ENCODE peak calls at places on chromosomes 12 and 14, in five cellular contexts. One of them, this sample, is unnamed.

GRCh38 chr14:99523661-99524050 is 42.4 kb downstream of the CCNK start:
- DNase-seq in GM06990: no peak
- DNase-seq in choroid plexus epithelial cell: no peak
- DNase-seq in cardiac fibroblast: no peak
- DNase-seq in right cardiac atrium: no peak
- DNase-seq in this sample: no peak

GRCh38 chr14:65864549-65864948 is 452.0 kb downstream of the FUT8 start:
- DNase-seq in GM06990: no peak
- DNase-seq in choroid plexus epithelial cell: no peak
- DNase-seq in cardiac fibroblast: no peak
- DNase-seq in right cardiac atrium: no peak
- DNase-seq in this sample: no peak

GRCh38 chr12:125157177-125157576 is 91.9 kb downstream of the AACS start:
- DNase-seq in GM06990: no peak
- DNase-seq in choroid plexus epithelial cell: no peak
- DNase-seq in cardiac fibroblast: no peak
- DNase-seq in right cardiac atrium: no peak
- DNase-seq in this sample: no peak

GRCh38 chr12:39300799-39301198 is 142.1 kb downstream of the KIF21A start:
- DNase-seq in GM06990: no peak
- DNase-seq in choroid plexus epithelial cell: no peak
- DNase-seq in cardiac fibroblast: peak
- DNase-seq in right cardiac atrium: no peak
- DNase-seq in this sample: no peak

GRCh38 chr12:68106660-68107059 is 52.9 kb downstream of the IFNG start:
- DNase-seq in GM06990: no peak
- DNase-seq in choroid plexus epithelial cell: no peak
- DNase-seq in cardiac fibroblast: no peak
- DNase-seq in right cardiac atrium: no peak
- DNase-seq in this sample: no peak

GRCh38 chr12:128606040-128606439 is 217.7 kb downstream of the SLC15A4 start:
- DNase-seq in GM06990: no peak
- DNase-seq in choroid plexus epithelial cell: peak
- DNase-seq in cardiac fibroblast: no peak
- DNase-seq in right cardiac atrium: no peak
- DNase-seq in this sample: no peak

GRCh38 chr14:100540141-100540925 is 46.9 kb downstream of the BEGAIN start:
- DNase-seq in GM06990: no peak
- DNase-seq in choroid plexus epithelial cell: no peak
- DNase-seq in cardiac fibroblast: peak
- DNase-seq in right cardiac atrium: peak
- DNase-seq in this sample: no peak

GRCh38 chr12:12432373-12432772 is 75.5 kb downstream of the BORCS5 start:
- DNase-seq in GM06990: no peak
- DNase-seq in choroid plexus epithelial cell: peak
- DNase-seq in cardiac fibroblast: peak
- DNase-seq in right cardiac atrium: no peak
- DNase-seq in this sample: peak

GRCh38 chr14:21070083-21070609 is at the start of gene ARHGEF40:
- DNase-seq in GM06990: no peak
- DNase-seq in choroid plexus epithelial cell: peak
- DNase-seq in cardiac fibroblast: peak
- DNase-seq in right cardiac atrium: peak
- DNase-seq in this sample: no peak

GRCh38 chr12:11763760-11764520 is 114.5 kb downstream of the ETV6 start:
- DNase-seq in GM06990: no peak
- DNase-seq in choroid plexus epithelial cell: peak
- DNase-seq in cardiac fibroblast: peak
- DNase-seq in right cardiac atrium: no peak
- DNase-seq in this sample: no peak

DNA sequence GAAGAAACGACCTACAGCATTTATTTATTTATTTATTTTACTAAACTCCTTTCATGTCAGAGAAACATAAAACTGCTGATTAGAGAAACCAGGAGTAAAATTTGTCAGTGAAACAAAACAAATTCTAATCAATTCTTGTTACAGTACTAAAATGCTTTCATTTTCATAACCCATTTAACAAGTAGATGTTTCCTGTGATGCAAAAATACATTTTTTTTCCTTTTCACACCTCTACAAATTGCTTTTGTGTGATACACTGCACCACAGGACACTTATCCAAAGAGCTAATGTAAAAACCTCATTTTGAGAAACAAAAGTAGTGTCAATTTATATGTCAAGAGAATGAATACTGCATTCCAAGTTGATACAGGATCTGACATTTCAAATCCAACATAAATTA is 155.1 kb downstream of the SYT1 start:
- DNase-seq in GM06990: no peak
- DNase-seq in choroid plexus epithelial cell: no peak
- DNase-seq in cardiac fibroblast: no peak
- DNase-seq in right cardiac atrium: no peak
- DNase-seq in this sample: no peak
- H3K4me3 ChIP-seq in GM06990: no peak
- H3K4me3 ChIP-seq in choroid plexus epithelial cell: no peak
- H3K4me3 ChIP-seq in cardiac fibroblast: no peak
- H3K4me3 ChIP-seq in right cardiac atrium: no peak
- H3K4me3 ChIP-seq in this sample: no peak

GRCh38 chr12:131340616-131341210 is 370.2 kb upstream of the SFSWAP start:
- DNase-seq in GM06990: no peak
- DNase-seq in choroid plexus epithelial cell: no peak
- DNase-seq in cardiac fibroblast: no peak
- DNase-seq in right cardiac atrium: no peak
- DNase-seq in this sample: no peak
- H3K4me3 ChIP-seq in GM06990: no peak
- H3K4me3 ChIP-seq in choroid plexus epithelial cell: no peak
- H3K4me3 ChIP-seq in cardiac fibroblast: no peak
- H3K4me3 ChIP-seq in right cardiac atrium: no peak
- H3K4me3 ChIP-seq in this sample: no peak

DNA sequence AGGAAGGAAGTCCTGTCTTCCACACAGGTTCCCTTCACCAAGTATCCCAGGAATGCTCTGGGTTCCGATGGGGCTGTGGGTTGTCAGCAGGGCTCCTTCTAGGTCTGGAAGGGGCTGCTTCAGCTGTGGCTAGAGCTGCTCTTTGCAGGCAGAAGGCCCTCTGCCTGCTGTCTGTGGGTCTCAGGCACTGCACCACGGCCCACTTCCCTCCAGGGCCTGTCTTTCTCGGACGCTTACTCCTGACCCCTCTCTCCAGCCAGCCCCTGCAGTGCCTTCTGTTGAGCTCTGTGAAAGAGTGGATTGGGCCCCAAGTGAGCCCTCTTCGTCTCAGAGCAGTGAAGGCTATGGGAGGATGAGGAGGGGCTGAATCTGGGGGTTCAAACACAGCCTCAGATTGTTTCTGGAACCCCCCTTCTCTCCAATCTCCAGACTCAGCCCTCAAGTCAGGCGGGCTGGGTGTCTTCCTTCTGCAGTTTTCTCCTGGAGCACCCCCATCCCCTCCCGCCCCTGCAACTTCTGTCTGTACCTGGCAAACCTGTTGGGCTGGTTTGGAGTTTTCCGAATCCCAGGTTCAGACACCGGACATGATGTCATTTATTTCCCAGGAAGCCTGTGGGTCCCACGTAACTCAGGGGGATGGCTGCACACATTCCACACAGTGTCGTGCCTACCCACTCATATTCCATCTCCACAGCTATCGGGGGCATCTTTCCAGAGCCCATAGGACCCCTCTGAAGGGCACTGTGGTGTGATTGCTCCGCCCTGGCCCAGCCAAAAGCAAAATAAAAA is 24.9 kb upstream of the SPPL3 start:
- DNase-seq in GM06990: no peak
- DNase-seq in choroid plexus epithelial cell: no peak
- DNase-seq in cardiac fibroblast: no peak
- DNase-seq in right cardiac atrium: no peak
- DNase-seq in this sample: no peak
- H3K4me3 ChIP-seq in GM06990: no peak
- H3K4me3 ChIP-seq in choroid plexus epithelial cell: no peak
- H3K4me3 ChIP-seq in cardiac fibroblast: no peak
- H3K4me3 ChIP-seq in right cardiac atrium: no peak
- H3K4me3 ChIP-seq in this sample: no peak

GRCh38 chr12:6124411-6125151 is at the start of gene VWF:
- DNase-seq in GM06990: no peak
- DNase-seq in choroid plexus epithelial cell: no peak
- DNase-seq in cardiac fibroblast: no peak
- DNase-seq in right cardiac atrium: peak
- DNase-seq in this sample: no peak
- H3K4me3 ChIP-seq in GM06990: no peak
- H3K4me3 ChIP-seq in choroid plexus epithelial cell: no peak
- H3K4me3 ChIP-seq in cardiac fibroblast: no peak
- H3K4me3 ChIP-seq in right cardiac atrium: peak
- H3K4me3 ChIP-seq in this sample: no peak